ENCODE peak calls at places on chromosomes 12 and 14, in ten cellular contexts. One of them, this sample, is unnamed.

GRCh38 chr14:103109789-103110415 is 13.4 kb upstream of the TNFAIP2 start:
- DNase-seq in AG04450: peak; percentile 65
- DNase-seq in fibroblast of mammary gland: peak; percentile 81
- DNase-seq in HFFc6: peak; percentile 62
- DNase-seq in GM12865: no peak
- DNase-seq in WTC11: no peak
- DNase-seq in lower leg skin: no peak
- DNase-seq in fibroblast of lung: peak; percentile 81
- DNase-seq in heart left ventricle: peak; percentile 65
- DNase-seq in ovary: peak; percentile 65
- DNase-seq in this sample: no peak

GRCh38 chr14:86961106-86961716 is 1031.8 kb downstream of the GALC start:
- DNase-seq in lower leg skin: no peak
- DNase-seq in HFFc6: no peak
- DNase-seq in fibroblast of mammary gland: peak; percentile 32
- DNase-seq in AG04450: no peak
- DNase-seq in WTC11: peak; percentile 35
- DNase-seq in heart left ventricle: no peak
- DNase-seq in GM12865: peak; percentile 0
- DNase-seq in fibroblast of lung: peak; percentile 6
- DNase-seq in ovary: no peak
- DNase-seq in this sample: no peak

GRCh38 chr14:55097894-55098560 is 31.0 kb upstream of the LGALS3 start:
- DNase-seq in ovary: no peak
- DNase-seq in HFFc6: no peak
- DNase-seq in AG04450: no peak
- DNase-seq in fibroblast of lung: no peak
- DNase-seq in fibroblast of mammary gland: peak; percentile 47
- DNase-seq in heart left ventricle: no peak
- DNase-seq in WTC11: no peak
- DNase-seq in lower leg skin: no peak
- DNase-seq in GM12865: peak; percentile 96
- DNase-seq in this sample: peak; percentile 25

GRCh38 chr12:16350682-16351081 is 3.2 kb downstream of the MGST1 start:
- DNase-seq in WTC11: no peak
- DNase-seq in HFFc6: peak; percentile 85
- DNase-seq in lower leg skin: no peak
- DNase-seq in heart left ventricle: no peak
- DNase-seq in ovary: no peak
- DNase-seq in fibroblast of lung: peak; percentile 97
- DNase-seq in GM12865: no peak
- DNase-seq in fibroblast of mammary gland: peak; percentile 99
- DNase-seq in AG04450: peak; percentile 87
- DNase-seq in this sample: no peak

GRCh38 chr14:54787263-54787662 is 115.4 kb downstream of the GCH1 start:
- DNase-seq in fibroblast of lung: no peak
- DNase-seq in AG04450: no peak
- DNase-seq in lower leg skin: peak; percentile 68
- DNase-seq in heart left ventricle: peak; percentile 71
- DNase-seq in WTC11: no peak
- DNase-seq in fibroblast of mammary gland: no peak
- DNase-seq in ovary: no peak
- DNase-seq in GM12865: no peak
- DNase-seq in HFFc6: no peak
- DNase-seq in this sample: no peak

GRCh38 chr12:54376596-54377468 is 7.7 kb downstream of the ZNF385A start:
- DNase-seq in heart left ventricle: peak; percentile 60
- DNase-seq in AG04450: no peak
- DNase-seq in GM12865: no peak
- DNase-seq in WTC11: no peak
- DNase-seq in fibroblast of lung: no peak
- DNase-seq in fibroblast of mammary gland: no peak
- DNase-seq in lower leg skin: peak; percentile 92
- DNase-seq in HFFc6: no peak
- DNase-seq in ovary: peak; percentile 33
- DNase-seq in this sample: no peak

GRCh38 chr12:109277899-109278762 is 31.0 kb downstream of the FOXN4 start:
- DNase-seq in AG04450: peak; percentile 13
- DNase-seq in WTC11: no peak
- DNase-seq in heart left ventricle: no peak
- DNase-seq in fibroblast of lung: peak; percentile 41
- DNase-seq in ovary: peak; percentile 82
- DNase-seq in lower leg skin: no peak
- DNase-seq in fibroblast of mammary gland: peak; percentile 68
- DNase-seq in HFFc6: no peak
- DNase-seq in GM12865: no peak
- DNase-seq in this sample: no peak

GRCh38 chr12:80100566-80100965 is 1.2 kb downstream of the OTOGL start:
- DNase-seq in ovary: no peak
- DNase-seq in fibroblast of lung: peak; percentile 64
- DNase-seq in AG04450: peak; percentile 23
- DNase-seq in WTC11: no peak
- DNase-seq in fibroblast of mammary gland: peak; percentile 58
- DNase-seq in HFFc6: peak; percentile 8
- DNase-seq in GM12865: no peak
- DNase-seq in lower leg skin: no peak
- DNase-seq in heart left ventricle: no peak
- DNase-seq in this sample: no peak

GRCh38 chr12:12396727-12397126 is 39.8 kb downstream of the BORCS5 start:
- DNase-seq in heart left ventricle: no peak
- DNase-seq in HFFc6: no peak
- DNase-seq in ovary: no peak
- DNase-seq in WTC11: no peak
- DNase-seq in fibroblast of mammary gland: no peak
- DNase-seq in lower leg skin: no peak
- DNase-seq in GM12865: no peak
- DNase-seq in fibroblast of lung: no peak
- DNase-seq in AG04450: no peak
- DNase-seq in this sample: no peak

GRCh38 chr12:12399161-12399560 is 42.3 kb downstream of the BORCS5 start:
- DNase-seq in HFFc6: no peak
- DNase-seq in WTC11: no peak
- DNase-seq in ovary: no peak
- DNase-seq in heart left ventricle: no peak
- DNase-seq in GM12865: no peak
- DNase-seq in AG04450: no peak
- DNase-seq in fibroblast of lung: no peak
- DNase-seq in fibroblast of mammary gland: no peak
- DNase-seq in lower leg skin: no peak
- DNase-seq in this sample: no peak

GRCh38 chr12:12399906-12400305 is 43.0 kb downstream of the BORCS5 start:
- DNase-seq in heart left ventricle: no peak
- DNase-seq in ovary: no peak
- DNase-seq in GM12865: no peak
- DNase-seq in fibroblast of lung: no peak
- DNase-seq in fibroblast of mammary gland: no peak
- DNase-seq in HFFc6: no peak
- DNase-seq in WTC11: no peak
- DNase-seq in lower leg skin: no peak
- DNase-seq in AG04450: no peak
- DNase-seq in this sample: no peak

GRCh38 chr12:12397184-12397583 is 40.3 kb downstream of the BORCS5 start:
- DNase-seq in GM12865: no peak
- DNase-seq in lower leg skin: no peak
- DNase-seq in HFFc6: no peak
- DNase-seq in WTC11: no peak
- DNase-seq in AG04450: no peak
- DNase-seq in ovary: no peak
- DNase-seq in fibroblast of lung: no peak
- DNase-seq in heart left ventricle: no peak
- DNase-seq in fibroblast of mammary gland: no peak
- DNase-seq in this sample: no peak

DNA sequence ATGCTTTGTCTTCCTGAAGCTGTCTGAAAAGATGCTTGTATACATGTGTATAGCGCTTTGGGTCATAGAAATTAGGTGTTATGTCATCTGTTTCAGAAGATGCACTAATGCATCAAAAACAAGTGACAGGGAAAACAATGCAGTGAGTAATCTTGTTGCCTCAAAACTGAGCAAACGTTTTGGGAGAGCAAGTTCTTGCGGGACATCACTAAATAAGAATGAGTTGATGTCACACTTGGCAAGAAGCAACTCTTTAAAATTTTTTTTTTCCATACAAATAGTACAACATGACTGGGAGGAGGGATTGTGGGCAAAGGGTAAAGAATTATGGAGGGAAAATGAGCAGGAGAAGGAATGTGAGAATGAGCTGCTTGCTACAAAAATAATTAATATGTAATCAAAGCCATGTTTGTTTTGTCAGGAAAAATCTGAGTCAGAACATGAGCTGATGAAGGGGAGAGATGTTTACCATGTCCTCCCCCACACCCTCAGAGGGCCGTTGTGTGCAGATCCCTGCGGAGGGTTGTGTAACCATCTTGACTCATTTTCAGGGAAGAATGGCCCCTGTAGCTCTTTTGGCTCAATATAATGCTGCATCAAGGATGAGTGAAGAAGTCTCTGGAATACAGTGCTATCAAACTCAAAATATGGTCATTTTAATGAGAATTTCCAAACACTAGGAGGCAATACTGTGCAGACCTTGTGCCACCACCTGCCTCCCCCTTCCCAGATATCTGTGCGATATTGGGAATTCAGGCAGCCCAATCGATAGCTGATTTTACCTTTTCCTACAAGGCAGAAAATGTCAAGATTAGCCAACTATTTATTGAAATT is 41.4 kb downstream of the BORCS5 start:
- DNase-seq in AG04450: peak; percentile 89
- DNase-seq in HFFc6: peak; percentile 92
- DNase-seq in GM12865: no peak
- DNase-seq in WTC11: no peak
- DNase-seq in fibroblast of lung: peak; percentile 98
- DNase-seq in heart left ventricle: peak; percentile 68
- DNase-seq in lower leg skin: no peak
- DNase-seq in fibroblast of mammary gland: peak; percentile 99
- DNase-seq in ovary: peak; percentile 74
- DNase-seq in this sample: no peak
- TF ChIP-seq CTCF in AG04450: peak; percentile 14
- TF ChIP-seq CTCF in HFFc6: peak; percentile 60
- TF ChIP-seq CTCF in GM12865: no peak
- TF ChIP-seq CTCF in WTC11: no peak
- TF ChIP-seq CTCF in fibroblast of lung: no peak
- TF ChIP-seq CTCF in heart left ventricle: no peak
- TF ChIP-seq CTCF in lower leg skin: no peak
- TF ChIP-seq CTCF in fibroblast of mammary gland: peak; percentile 40
- TF ChIP-seq CTCF in ovary: no peak
- TF ChIP-seq CTCF in this sample: no peak

DNA sequence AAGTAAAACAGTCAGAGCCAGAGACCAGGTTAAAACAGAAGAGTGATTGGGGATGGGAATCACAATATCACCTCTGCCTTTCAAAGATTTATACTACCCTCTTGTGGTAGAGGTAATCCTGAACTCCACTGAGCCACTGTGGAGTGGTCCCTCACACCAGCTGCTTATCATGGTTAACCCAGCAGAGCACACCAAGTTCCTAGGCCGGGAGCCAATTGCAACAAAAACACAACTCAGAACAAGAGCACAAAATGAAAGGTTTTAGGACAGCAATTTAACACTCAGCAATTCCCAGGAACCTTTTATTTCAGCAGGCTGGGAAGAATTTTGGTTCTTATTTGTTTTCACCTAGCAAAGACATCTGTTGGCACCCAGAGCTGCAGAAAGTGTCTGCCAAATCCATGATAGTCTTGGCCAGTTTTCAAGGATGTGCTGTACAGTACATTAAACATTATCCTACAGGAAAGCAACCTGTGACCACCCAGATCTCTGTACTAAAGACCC is 220.5 kb upstream of the ATXN7L3B start:
- DNase-seq in ovary: peak; percentile 80
- DNase-seq in lower leg skin: no peak
- DNase-seq in fibroblast of lung: peak; percentile 49
- DNase-seq in fibroblast of mammary gland: peak; percentile 28
- DNase-seq in AG04450: no peak
- DNase-seq in GM12865: peak; percentile 4
- DNase-seq in HFFc6: no peak
- DNase-seq in WTC11: no peak
- DNase-seq in heart left ventricle: peak; percentile 57
- DNase-seq in this sample: no peak
- TF ChIP-seq CTCF in ovary: no peak
- TF ChIP-seq CTCF in lower leg skin: no peak
- TF ChIP-seq CTCF in fibroblast of lung: no peak
- TF ChIP-seq CTCF in fibroblast of mammary gland: peak; percentile 5
- TF ChIP-seq CTCF in AG04450: peak; percentile 23
- TF ChIP-seq CTCF in GM12865: no peak
- TF ChIP-seq CTCF in HFFc6: no peak
- TF ChIP-seq CTCF in WTC11: peak; percentile 25
- TF ChIP-seq CTCF in heart left ventricle: peak; percentile 28
- TF ChIP-seq CTCF in this sample: no peak

GRCh38 chr14:71050227-71050823 is 143.1 kb downstream of the PCNX1 start:
- DNase-seq in lower leg skin: no peak
- DNase-seq in fibroblast of lung: peak; percentile 35
- DNase-seq in AG04450: no peak
- DNase-seq in WTC11: no peak
- DNase-seq in ovary: no peak
- DNase-seq in fibroblast of mammary gland: peak; percentile 29
- DNase-seq in HFFc6: peak; percentile 14
- DNase-seq in GM12865: no peak
- DNase-seq in heart left ventricle: no peak
- DNase-seq in this sample: no peak
- TF ChIP-seq CTCF in lower leg skin: no peak
- TF ChIP-seq CTCF in fibroblast of lung: no peak
- TF ChIP-seq CTCF in AG04450: peak; percentile 50
- TF ChIP-seq CTCF in WTC11: peak; percentile 37
- TF ChIP-seq CTCF in ovary: no peak
- TF ChIP-seq CTCF in fibroblast of mammary gland: peak; percentile 46
- TF ChIP-seq CTCF in HFFc6: peak; percentile 77
- TF ChIP-seq CTCF in GM12865: peak; percentile 24
- TF ChIP-seq CTCF in heart left ventricle: peak; percentile 22
- TF ChIP-seq CTCF in this sample: peak; percentile 59

GRCh38 chr12:50353404-50353803 is 43.0 kb downstream of the FAM186A start:
- DNase-seq in heart left ventricle: no peak
- DNase-seq in fibroblast of mammary gland: no peak
- DNase-seq in AG04450: no peak
- DNase-seq in WTC11: no peak
- DNase-seq in ovary: no peak
- DNase-seq in lower leg skin: no peak
- DNase-seq in fibroblast of lung: no peak
- DNase-seq in HFFc6: no peak
- DNase-seq in GM12865: no peak
- DNase-seq in this sample: no peak

GRCh38 chr12:50351120-50352043 is 45.0 kb downstream of the FAM186A start:
- DNase-seq in lower leg skin: no peak
- DNase-seq in heart left ventricle: peak; percentile 53
- DNase-seq in fibroblast of mammary gland: peak; percentile 28
- DNase-seq in fibroblast of lung: no peak
- DNase-seq in WTC11: no peak
- DNase-seq in AG04450: no peak
- DNase-seq in HFFc6: no peak
- DNase-seq in GM12865: no peak
- DNase-seq in ovary: no peak
- DNase-seq in this sample: no peak

GRCh38 chr12:50354908-50355307 is 41.5 kb downstream of the FAM186A start:
- DNase-seq in WTC11: no peak
- DNase-seq in HFFc6: no peak
- DNase-seq in fibroblast of mammary gland: peak; percentile 51
- DNase-seq in AG04450: no peak
- DNase-seq in ovary: no peak
- DNase-seq in fibroblast of lung: no peak
- DNase-seq in heart left ventricle: no peak
- DNase-seq in GM12865: no peak
- DNase-seq in lower leg skin: no peak
- DNase-seq in this sample: no peak

GRCh38 chr12:50355365-50355764 is 41.0 kb downstream of the FAM186A start:
- DNase-seq in GM12865: no peak
- DNase-seq in ovary: no peak
- DNase-seq in lower leg skin: no peak
- DNase-seq in WTC11: no peak
- DNase-seq in HFFc6: no peak
- DNase-seq in AG04450: no peak
- DNase-seq in heart left ventricle: no peak
- DNase-seq in fibroblast of mammary gland: no peak
- DNase-seq in fibroblast of lung: no peak
- DNase-seq in this sample: no peak

DNA sequence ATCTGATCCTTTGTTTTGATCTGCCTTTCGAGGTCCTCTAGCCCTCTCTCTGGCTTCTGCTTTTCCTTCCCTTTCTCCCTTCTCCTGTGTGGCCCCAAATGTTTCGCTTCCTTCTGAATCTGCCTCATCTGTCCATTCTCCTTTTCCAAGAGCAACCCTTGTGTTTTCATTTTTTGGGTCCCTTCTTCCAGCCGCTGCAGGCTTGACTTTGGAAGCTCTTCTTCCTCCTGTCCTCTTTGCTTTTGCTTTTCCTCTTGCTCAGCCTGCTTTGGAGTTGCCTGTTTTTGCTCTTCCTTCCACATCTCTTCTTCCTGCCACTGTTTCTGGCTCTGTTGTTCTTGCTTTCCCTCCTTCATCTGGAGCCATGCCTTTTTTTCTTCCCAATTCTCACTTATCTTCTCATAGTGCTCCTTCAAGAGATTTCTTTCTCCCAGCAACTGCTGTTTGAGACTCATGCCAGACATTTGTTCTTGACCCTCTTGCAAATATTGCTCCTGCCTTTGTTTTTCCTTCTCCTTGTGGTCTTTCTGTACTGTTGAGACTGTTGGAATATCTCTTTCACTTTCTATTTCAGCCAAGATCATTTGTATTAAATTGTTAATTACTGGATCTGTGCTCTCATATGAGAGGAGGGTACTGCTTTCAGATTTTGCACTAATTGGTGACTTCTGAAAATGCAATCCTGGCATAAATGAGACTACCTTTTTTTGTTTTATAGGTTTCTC is 42.4 kb downstream of the FAM186A start:
- DNase-seq in heart left ventricle: no peak
- DNase-seq in AG04450: no peak
- DNase-seq in GM12865: no peak
- DNase-seq in fibroblast of lung: peak; percentile 57
- DNase-seq in HFFc6: no peak
- DNase-seq in lower leg skin: no peak
- DNase-seq in fibroblast of mammary gland: peak; percentile 21
- DNase-seq in ovary: no peak
- DNase-seq in WTC11: no peak
- DNase-seq in this sample: no peak
- TF ChIP-seq CTCF in heart left ventricle: no peak
- TF ChIP-seq CTCF in AG04450: no peak
- TF ChIP-seq CTCF in GM12865: no peak
- TF ChIP-seq CTCF in fibroblast of lung: no peak
- TF ChIP-seq CTCF in HFFc6: no peak
- TF ChIP-seq CTCF in lower leg skin: no peak
- TF ChIP-seq CTCF in fibroblast of mammary gland: no peak
- TF ChIP-seq CTCF in ovary: no peak
- TF ChIP-seq CTCF in WTC11: no peak
- TF ChIP-seq CTCF in this sample: no peak